ENCODE peak calls at places on chromosomes 7 and 10, in seven cellular contexts. H is left ventricle myocardium superior, Y is fibroblast of lung, N is iPS DF 6.9, O is HEK293T, X is Right ventricle myocardium inferior, S is AML-193. F is an unnamed sample.
A peak's percentile ranks its signal among the peaks of the same experiment; 100 is the strongest.

GRCh38 chr10:87771871-87772500 is 46.0 kb downstream of the ATAD1 start:
- DNase-seq in H (no peak), Y (peak; percentile 46), N (no peak), O (peak; percentile 20), X (no peak), S (peak; percentile 55), F (no peak)

GRCh38 chr7:65798111-65799075 is 74.5 kb upstream of the VKORC1L1 start:
- DNase-seq in H (no peak), Y (peak; percentile 57), N (no peak), O (no peak), X (no peak), S (no peak), F (no peak)

GRCh38 chr10:104268691-104269645 is at the start of gene GSTO2:
- DNase-seq in H (peak; percentile 99), Y (peak; percentile 99), N (peak; percentile 93), O (peak; percentile 100), X (peak; percentile 100), S (peak; percentile 95), F (peak; percentile 100)

GRCh38 chr7:50379082-50379481 is 71.1 kb downstream of the FIGNL1 start:
- DNase-seq in H (no peak), Y (no peak), N (peak; percentile 45), O (no peak), X (no peak), S (no peak), F (no peak)

GRCh38 chr10:93180402-93181040 is 106.8 kb downstream of the CYP26A1 start:
- DNase-seq in H (peak; percentile 58), Y (peak; percentile 49), N (no peak), O (no peak), X (peak; percentile 68), S (no peak), F (peak; percentile 67)

GRCh38 chr7:76513817-76514799 is 3.8 kb downstream of the UPK3B start:
- DNase-seq in H (no peak), Y (no peak), N (no peak), O (peak; percentile 2), X (peak; percentile 53), S (no peak), F (peak; percentile 19)

GRCh38 chr7:51617691-51618090 is 301.1 kb upstream of the COBL start:
- DNase-seq in H (no peak), Y (no peak), N (no peak), O (no peak), X (no peak), S (no peak), F (no peak)

GRCh38 chr10:115998301-115998700 is 274.7 kb downstream of the GFRA1 start:
- DNase-seq in H (no peak), Y (no peak), N (no peak), O (no peak), X (no peak), S (no peak), F (no peak)

GRCh38 chr10:132504501-132505272 is 32.9 kb upstream of the INPP5A start:
- DNase-seq in H (no peak), Y (no peak), N (no peak), O (no peak), X (peak; percentile 34), S (no peak), F (no peak)

GRCh38 chr7:106793015-106793651 is 71.9 kb upstream of the PIK3CG start:
- DNase-seq in H (no peak), Y (peak; percentile 37), N (no peak), O (no peak), X (no peak), S (peak; percentile 23), F (no peak)

GRCh38 chr10:55283041-55283440 is 482.0 kb upstream of the PCDH15 start:
- DNase-seq in H (no peak), Y (peak; percentile 23), N (no peak), O (no peak), X (no peak), S (no peak), F (no peak)

GRCh38 chr10:87658383-87658795 is 1.3 kb upstream of the PAPSS2 start:
- DNase-seq in H (no peak), Y (no peak), N (no peak), O (peak; percentile 32), X (no peak), S (no peak), F (no peak)

GRCh38 chr10:1741450-1741849 is 4.1 kb upstream of the ADARB2 start:
- DNase-seq in H (no peak), Y (no peak), N (no peak), O (no peak), X (no peak), S (no peak), F (no peak)

GRCh38 chr10:71244638-71245419 is 32.5 kb downstream of the UNC5B start:
- DNase-seq in H (peak; percentile 77), Y (peak; percentile 96), N (no peak), O (no peak), X (peak; percentile 80), S (no peak), F (peak; percentile 71)

GRCh38 chr10:83050815-83051214 is 1088.5 kb upstream of the GHITM start:
- DNase-seq in H (no peak), Y (no peak), N (no peak), O (no peak), X (no peak), S (no peak), F (no peak)

GRCh38 chr10:8638088-8638672 is 583.7 kb downstream of the GATA3 start:
- DNase-seq in H (no peak), Y (no peak), N (no peak), O (no peak), X (no peak), S (no peak), F (no peak)

GRCh38 chr7:1693991-1694524 is 24.0 kb downstream of the ELFN1 start:
- DNase-seq in H (peak; percentile 33), Y (peak; percentile 31), N (no peak), O (no peak), X (no peak), S (no peak), F (peak; percentile 66)

GRCh38 chr10:99344715-99345114 is 15.6 kb downstream of the CNNM1 start:
- DNase-seq in H (no peak), Y (no peak), N (no peak), O (no peak), X (no peak), S (no peak), F (no peak)

GRCh38 chr7:114310344-114311118 is 104.1 kb upstream of the FOXP2 start:
- DNase-seq in H (no peak), Y (peak; percentile 2), N (no peak), O (no peak), X (no peak), S (no peak), F (no peak)

GRCh38 chr10:120514035-120514620 is 57.1 kb downstream of the PLPP4 start:
- DNase-seq in H (no peak), Y (no peak), N (peak; percentile 37), O (peak; percentile 76), X (no peak), S (peak; percentile 3), F (peak; percentile 25)

GRCh38 chr10:91759581-91759986 is 38.6 kb upstream of the TNKS2 start:
- DNase-seq in H (no peak), Y (peak; percentile 31), N (no peak), O (no peak), X (no peak), S (no peak), F (no peak)

GRCh38 chr10:86340176-86340990 is 26.2 kb downstream of the GRID1 start:
- DNase-seq in H (peak; percentile 8), Y (no peak), N (no peak), O (no peak), X (no peak), S (no peak), F (no peak)

GRCh38 chr10:12484945-12485805 is 135.8 kb downstream of the CAMK1D start:
- DNase-seq in H (peak; percentile 44), Y (no peak), N (no peak), O (no peak), X (no peak), S (no peak), F (peak; percentile 43)

GRCh38 chr10:89391882-89392756 is at the start of gene IFIT1:
- DNase-seq in H (no peak), Y (peak; percentile 96), N (no peak), O (peak; percentile 66), X (no peak), S (peak; percentile 74), F (no peak)

GRCh38 chr7:148397985-148398384 is 192.6 kb upstream of the C7orf33 start:
- DNase-seq in H (no peak), Y (no peak), N (no peak), O (no peak), X (no peak), S (no peak), F (no peak)

GRCh38 chr10:44733743-44734488 is 177.2 kb upstream of the TMEM72 start:
- DNase-seq in H (no peak), Y (no peak), N (no peak), O (no peak), X (no peak), S (no peak), F (no peak)